ENCODE peak calls at places on chromosome 15, in eight cellular contexts. A is GM13976; S is hippocampal formation; Z is activated CD4-positive, CD25-positive, alpha-beta regulatory T cell; G is sigmoid colon; J is left colon; E is NCI-H345; N is T-helper 17 cell. X is an unnamed sample.
A peak's percentile ranks its signal among the peaks of the same experiment; 100 is the strongest.

GRCh38 chr15:22979699-22980188 is 424 bp downstream of the CYFIP1 start:
- DNase-seq in A (peak; percentile 60), S (no peak), Z (no peak), G (peak; percentile 68), J (peak; percentile 37), E (peak; percentile 20), N (no peak), X (peak; percentile 40)

GRCh38 chr15:98853161-98853560 is 154.4 kb downstream of the PGPEP1L start:
- DNase-seq in A (peak; percentile 64), S (peak; percentile 84), Z (peak; percentile 5), G (peak; percentile 94), J (peak; percentile 89), E (peak; percentile 84), N (peak; percentile 57), X (peak; percentile 95)

GRCh38 chr15:99566157-99566900 is 545 bp downstream of the MEF2A start:
- DNase-seq in A (peak; percentile 58), S (no peak), Z (peak; percentile 11), G (peak; percentile 75), J (peak; percentile 55), E (no peak), N (no peak), X (peak; percentile 36)

GRCh38 chr15:48914717-48915116 is 36.8 kb downstream of the EID1 start:
- DNase-seq in A (no peak), S (no peak), Z (no peak), G (no peak), J (no peak), E (no peak), N (no peak), X (no peak)

GRCh38 chr15:62711691-62712454 is 330.7 kb upstream of the TPM1 start:
- DNase-seq in A (no peak), S (no peak), Z (no peak), G (no peak), J (no peak), E (no peak), N (no peak), X (no peak)

GRCh38 chr15:74170083-74170844 is 3.2 kb upstream of the ISLR start:
- DNase-seq in A (no peak), S (no peak), Z (no peak), G (peak; percentile 36), J (no peak), E (no peak), N (no peak), X (no peak)

GRCh38 chr15:78679089-78679511 is 38.1 kb upstream of the CHRNB4 start:
- DNase-seq in A (no peak), S (no peak), Z (no peak), G (no peak), J (no peak), E (no peak), N (no peak), X (no peak)

GRCh38 chr15:39623550-39623931 is 42.7 kb downstream of the THBS1 start:
- DNase-seq in A (peak; percentile 66), S (no peak), Z (no peak), G (no peak), J (no peak), E (no peak), N (peak; percentile 30), X (no peak)

GRCh38 chr15:62899090-62899493 is 143.5 kb upstream of the TPM1 start:
- DNase-seq in A (no peak), S (no peak), Z (no peak), G (peak; percentile 93), J (peak; percentile 44), E (no peak), N (no peak), X (peak; percentile 71)

GRCh38 chr15:62841269-62841628 is 201.3 kb upstream of the TPM1 start:
- DNase-seq in A (no peak), S (no peak), Z (no peak), G (peak; percentile 60), J (no peak), E (no peak), N (no peak), X (no peak)

GRCh38 chr15:83698294-83698693 is 44.4 kb downstream of the ADAMTSL3 start:
- DNase-seq in A (no peak), S (no peak), Z (no peak), G (peak; percentile 90), J (peak; percentile 11), E (no peak), N (no peak), X (peak; percentile 41)

GRCh38 chr15:56227315-56227714 is 16.4 kb downstream of the RFX7 start:
- DNase-seq in A (no peak), S (no peak), Z (no peak), G (no peak), J (no peak), E (no peak), N (no peak), X (no peak)

GRCh38 chr15:57559875-57560274 is 31.8 kb upstream of the MYZAP start:
- DNase-seq in A (peak; percentile 60), S (peak; percentile 31), Z (peak; percentile 73), G (no peak), J (peak; percentile 89), E (peak; percentile 39), N (peak; percentile 59), X (peak; percentile 94)